ENCODE peak calls at places on chromosomes 16 and 17, in five cellular contexts. V, A, G, R and P are unnamed samples.
A peak's percentile ranks its signal among the peaks of the same experiment; 100 is the strongest.

GRCh38 chr17:44093231-44093900 is 22.8 kb downstream of the G6PC3 start:
- DNase-seq in V (no peak), A (no peak), G (no peak), R (no peak), P (no peak)

GRCh38 chr16:31464348-31464769 is 5.1 kb downstream of the ARMC5 start:
- DNase-seq in V (no peak), A (no peak), G (no peak), R (no peak), P (no peak)

GRCh38 chr17:9195346-9195870 is 174.1 kb downstream of the NTN1 start:
- DNase-seq in V (no peak), A (no peak), G (no peak), R (no peak), P (no peak)

GRCh38 chr16:53291757-53292392 is 142.4 kb upstream of the RBL2 start:
- DNase-seq in V (no peak), A (no peak), G (no peak), R (no peak), P (no peak)

GRCh38 chr17:76968707-76969597 is 100.7 kb downstream of the MGAT5B start:
- DNase-seq in V (peak; percentile 44), A (no peak), G (no peak), R (no peak), P (no peak)

GRCh38 chr17:32636593-32637218 is 149.9 kb downstream of the CDK5R1 start:
- DNase-seq in V (no peak), A (no peak), G (no peak), R (no peak), P (no peak)

GRCh38 chr16:58854392-58854791 is 120.3 kb upstream of the GOT2 start:
- DNase-seq in V (no peak), A (no peak), G (no peak), R (no peak), P (no peak)

GRCh38 chr17:62704381-62704971 is 77.0 kb downstream of the MRC2 start:
- DNase-seq in V (no peak), A (peak; percentile 56), G (no peak), R (peak; percentile 52), P (no peak)

GRCh38 chr16:68802190-68802589 is 41.1 kb upstream of the TANGO6 start:
- DNase-seq in V (no peak), A (no peak), G (no peak), R (no peak), P (no peak)

GRCh38 chr16:27378871-27379580 is 22.9 kb upstream of the IL21R start:
- DNase-seq in V (no peak), A (no peak), G (no peak), R (no peak), P (no peak)

GRCh38 chr16:57041182-57042156 is 50.9 kb upstream of the CPNE2 start:
- DNase-seq in V (no peak), A (no peak), G (no peak), R (no peak), P (no peak)

GRCh38 chr16:11359370-11359769 is 14.1 kb downstream of the RMI2 start:
- DNase-seq in V (no peak), A (peak; percentile 93), G (no peak), R (no peak), P (peak; percentile 83)

GRCh38 chr17:62075308-62075815 is 10.3 kb upstream of the MED13 start:
- DNase-seq in V (no peak), A (no peak), G (no peak), R (no peak), P (no peak)

GRCh38 chr16:67109407-67110135 is at the start of gene PHAF1:
- DNase-seq in V (peak; percentile 98), A (peak; percentile 89), G (no peak), R (peak; percentile 96), P (no peak)

GRCh38 chr16:30769379-30770089 is 7.4 kb downstream of the RNF40 start:
- DNase-seq in V (no peak), A (no peak), G (no peak), R (no peak), P (no peak)

GRCh38 chr16:81008151-81008789 is 1.3 kb downstream of the CENPN start:
- DNase-seq in V (no peak), A (no peak), G (no peak), R (no peak), P (no peak)

GRCh38 chr17:49708515-49709161 is 874 bp upstream of the SLC35B1 start:
- DNase-seq in V (no peak), A (no peak), G (no peak), R (peak; percentile 36), P (no peak)

DNA sequence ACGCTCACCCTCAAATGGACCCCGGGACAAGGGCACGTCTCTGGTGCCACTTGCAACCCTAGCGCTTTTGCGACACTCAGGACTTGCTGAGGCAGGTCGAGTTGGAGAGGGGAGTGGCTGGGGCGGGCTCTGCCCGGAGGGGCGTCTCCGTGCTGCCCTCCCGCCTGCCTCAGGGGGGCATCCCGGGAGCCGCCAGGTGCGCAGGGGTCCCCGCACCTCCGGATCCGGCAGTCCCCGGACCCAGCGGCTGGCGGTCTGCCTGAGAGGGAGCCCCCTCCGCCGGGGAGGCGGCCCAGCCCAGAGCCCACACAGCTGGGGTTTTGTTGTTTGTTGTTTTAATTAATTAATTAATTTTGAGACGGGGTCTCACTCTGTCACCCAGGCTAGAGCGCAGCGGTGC is at the start of gene SLC52A1:
- DNase-seq in V (no peak), A (no peak), G (no peak), R (no peak), P (no peak)
- H3K4me3 ChIP-seq in V (peak within 1 kb of the TSS; percentile 40), A (peak within 1 kb of the TSS; percentile 58), G (peak within 1 kb of the TSS; percentile 42), R (no peak within 1 kb of the TSS), P (peak within 1 kb of the TSS; percentile 21)

GRCh38 chr17:29958947-29959657 is 17.7 kb downstream of the EFCAB5 start:
- DNase-seq in V (no peak), A (no peak), G (no peak), R (no peak), P (no peak)

GRCh38 chr17:29956225-29956624 is 14.8 kb downstream of the EFCAB5 start:
- DNase-seq in V (no peak), A (no peak), G (no peak), R (no peak), P (no peak)

GRCh38 chr17:29959658-29960337 is 18.4 kb downstream of the EFCAB5 start:
- DNase-seq in V (no peak), A (no peak), G (no peak), R (no peak), P (no peak)

GRCh38 chr17:29949708-29950107 is 8.3 kb downstream of the EFCAB5 start:
- DNase-seq in V (no peak), A (no peak), G (no peak), R (no peak), P (no peak)

GRCh38 chr17:29954405-29954804 is 13.0 kb downstream of the EFCAB5 start:
- DNase-seq in V (no peak), A (no peak), G (no peak), R (no peak), P (no peak)
- TF ChIP-seq CTCF in V (no peak), A (no peak), G (no peak), R (no peak), P (no peak)

GRCh38 chr16:83785455-83785854 is 22.3 kb upstream of the HSBP1 start:
- DNase-seq in V (no peak), A (no peak), G (no peak), R (no peak), P (no peak)

GRCh38 chr16:83774066-83774465 is 33.7 kb upstream of the HSBP1 start:
- DNase-seq in V (no peak), A (no peak), G (no peak), R (no peak), P (no peak)

GRCh38 chr16:83779881-83780280 is 27.9 kb upstream of the HSBP1 start:
- DNase-seq in V (no peak), A (no peak), G (no peak), R (no peak), P (no peak)
- H3K4me3 ChIP-seq in V (no peak overlapping the region), A (no peak overlapping the region), G (no peak overlapping the region), R (no peak overlapping the region), P (no peak overlapping the region)

DNA sequence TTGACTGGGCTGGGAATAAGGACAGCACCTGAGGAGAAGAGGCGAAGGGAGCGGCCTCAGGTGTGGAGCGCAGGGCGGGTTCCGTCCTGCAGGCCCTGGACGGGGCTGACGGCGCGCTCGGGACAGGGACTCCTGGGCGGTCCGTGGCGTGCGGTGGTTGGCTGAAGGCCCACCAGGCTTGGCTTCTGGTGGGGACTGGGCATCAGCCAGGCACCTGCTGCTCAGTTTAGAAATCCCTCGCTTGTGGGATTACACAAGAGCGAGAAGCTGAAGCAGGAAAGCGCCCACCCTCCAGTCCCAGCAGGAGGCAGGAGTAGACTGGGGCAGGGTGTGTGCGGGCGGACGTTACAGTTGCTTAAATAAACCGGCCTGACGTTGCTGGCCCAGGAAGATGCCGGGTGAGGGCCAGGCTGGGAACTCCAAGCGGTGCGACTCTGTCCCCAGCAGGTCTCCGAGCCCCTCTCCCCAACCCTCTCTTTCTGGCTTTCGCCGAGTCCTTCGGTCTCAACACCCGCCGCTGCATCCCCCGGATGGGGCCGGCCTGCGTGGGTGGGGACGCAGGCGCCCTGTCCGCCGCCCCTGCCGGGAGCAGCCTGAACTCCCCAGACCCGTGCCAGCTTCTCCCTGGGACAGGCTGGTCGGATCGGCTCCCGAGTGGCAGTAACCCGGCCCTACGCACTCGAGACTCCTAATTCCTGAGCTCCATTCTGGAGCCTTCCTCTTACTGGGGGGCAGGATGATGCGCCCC is 639 bp downstream of the MIF4GD start:
- DNase-seq in V (peak; percentile 82), A (peak; percentile 66), G (peak; percentile 35), R (peak; percentile 60), P (no peak)
- TF ChIP-seq CTCF in V (no peak), A (peak; percentile 53), G (no peak), R (no peak), P (peak; percentile 52)